ENCODE peak calls at places on chromosomes 7 and 10, in seven cellular contexts. R is spleen, D is choroid plexus epithelial cell, K is Peyer's patch, H is heart left ventricle, X is pancreas, G is AG10803. F is an unnamed sample.
A peak's percentile ranks its signal among the peaks of the same experiment; 100 is the strongest.

GRCh38 chr7:80387634-80388033 is 124.2 kb downstream of the GNAT3 start:
- DNase-seq in X (no peak), D (peak; percentile 30), G (no peak), H (no peak), R (no peak), K (no peak), F (no peak)

GRCh38 chr10:78301891-78302738 is 268.5 kb downstream of the RPS24 start:
- DNase-seq in R (peak; percentile 79), H (no peak), K (no peak), G (no peak), X (no peak), D (peak; percentile 21), F (no peak)

GRCh38 chr7:43439631-43440401 is 143.1 kb upstream of the STK17A start:
- DNase-seq in G (peak; percentile 59), K (peak; percentile 50), R (peak; percentile 83), X (peak; percentile 61), D (peak; percentile 76), H (no peak), F (peak; percentile 16)

GRCh38 chr7:139640678-139641077 is 117.2 kb downstream of the CLEC2L start:
- DNase-seq in X (no peak), D (no peak), K (no peak), G (no peak), H (no peak), R (no peak), F (no peak)

GRCh38 chr7:151453326-151453791 is 13.4 kb upstream of the CRYGN start:
- DNase-seq in H (no peak), R (peak; percentile 54), D (no peak), K (no peak), G (no peak), X (no peak), F (no peak)

GRCh38 chr7:152615052-152615741 is 60.7 kb downstream of the XRCC2 start:
- DNase-seq in H (no peak), G (no peak), R (no peak), K (no peak), D (peak; percentile 22), X (peak; percentile 52), F (no peak)

GRCh38 chr10:50367732-50368131 is 116.4 kb upstream of the ASAH2 start:
- DNase-seq in X (no peak), G (peak; percentile 26), D (peak; percentile 72), R (no peak), K (no peak), H (no peak), F (no peak)

GRCh38 chr7:139753079-139753692 is 24.6 kb downstream of the HIPK2 start:
- DNase-seq in G (no peak), D (no peak), R (no peak), X (no peak), K (peak; percentile 55), H (no peak), F (no peak)

GRCh38 chr10:88117227-88117626 is 253.8 kb downstream of the PTEN start:
- DNase-seq in X (no peak), K (no peak), G (no peak), R (no peak), H (no peak), D (no peak), F (no peak)

GRCh38 chr7:78769551-78770101 is 683.8 kb downstream of the MAGI2 start:
- DNase-seq in G (no peak), X (no peak), D (peak; percentile 1), R (no peak), H (no peak), K (no peak), F (no peak)

GRCh38 chr10:101258179-101258885 is 29.1 kb upstream of the LBX1 start:
- DNase-seq in H (no peak), R (no peak), X (no peak), D (no peak), K (no peak), G (no peak), F (no peak)

GRCh38 chr7:5143106-5143505 is 46.9 kb upstream of the WIPI2 start:
- DNase-seq in X (no peak), R (no peak), D (no peak), K (no peak), G (no peak), H (no peak), F (no peak)

GRCh38 chr10:15321431-15322321 is 49.4 kb downstream of the FAM171A1 start:
- DNase-seq in R (no peak), D (peak; percentile 59), X (no peak), K (no peak), G (peak; percentile 61), H (peak; percentile 61), F (peak; percentile 41)

GRCh38 chr7:69282941-69283340 is 315.3 kb upstream of the AUTS2 start:
- DNase-seq in X (no peak), G (no peak), R (no peak), K (no peak), D (no peak), H (no peak), F (peak; percentile 6)

DNA sequence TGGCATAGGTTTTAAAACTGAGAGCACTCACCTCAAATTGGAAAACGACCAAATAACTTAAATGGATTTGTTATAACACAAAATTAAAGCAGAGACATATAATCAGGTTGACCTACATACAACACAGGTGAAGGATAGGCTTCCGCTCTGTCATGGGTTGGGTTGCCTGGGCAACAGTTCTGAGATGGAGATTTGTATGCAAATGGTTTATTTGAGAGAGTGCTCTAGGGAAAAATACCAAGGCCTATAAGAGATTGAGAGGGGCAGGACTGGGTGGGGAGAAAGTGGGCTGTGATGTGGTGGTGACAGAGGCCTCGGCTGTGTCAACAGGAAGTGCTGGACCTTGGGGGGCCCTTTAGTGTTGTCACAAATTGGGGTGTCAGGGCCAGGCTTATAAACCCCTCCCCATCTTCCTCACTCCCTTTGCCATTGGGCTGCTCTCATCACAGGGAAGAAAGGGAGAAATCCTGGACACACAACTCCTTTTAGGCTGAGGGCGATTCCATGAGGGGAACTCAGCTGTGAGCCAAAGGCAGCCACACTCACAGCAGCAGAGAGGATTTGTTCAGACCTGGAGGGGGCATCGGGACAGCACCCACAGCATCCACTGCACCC is 105.5 kb upstream of the LYZL1 start:
- DNase-seq in D (no peak), R (no peak), K (no peak), X (no peak), G (no peak), H (no peak), F (no peak)
- H3K4me3 ChIP-seq in D (no peak overlapping the region), R (no peak overlapping the region), K (no peak overlapping the region), X (no peak overlapping the region), G (no peak overlapping the region), H (no peak overlapping the region), F (no peak overlapping the region)

GRCh38 chr7:44999245-45000095 is 531 bp upstream of the CCM2 start:
- DNase-seq in R (peak; percentile 100), K (peak; percentile 100), D (peak; percentile 100), X (peak; percentile 100), G (peak; percentile 98), H (peak; percentile 100), F (peak; percentile 100)
- TF ChIP-seq CTCF in R (no peak), K (peak; percentile 12), D (peak; percentile 12), X (no peak), G (no peak), H (no peak), F (no peak)

DNA sequence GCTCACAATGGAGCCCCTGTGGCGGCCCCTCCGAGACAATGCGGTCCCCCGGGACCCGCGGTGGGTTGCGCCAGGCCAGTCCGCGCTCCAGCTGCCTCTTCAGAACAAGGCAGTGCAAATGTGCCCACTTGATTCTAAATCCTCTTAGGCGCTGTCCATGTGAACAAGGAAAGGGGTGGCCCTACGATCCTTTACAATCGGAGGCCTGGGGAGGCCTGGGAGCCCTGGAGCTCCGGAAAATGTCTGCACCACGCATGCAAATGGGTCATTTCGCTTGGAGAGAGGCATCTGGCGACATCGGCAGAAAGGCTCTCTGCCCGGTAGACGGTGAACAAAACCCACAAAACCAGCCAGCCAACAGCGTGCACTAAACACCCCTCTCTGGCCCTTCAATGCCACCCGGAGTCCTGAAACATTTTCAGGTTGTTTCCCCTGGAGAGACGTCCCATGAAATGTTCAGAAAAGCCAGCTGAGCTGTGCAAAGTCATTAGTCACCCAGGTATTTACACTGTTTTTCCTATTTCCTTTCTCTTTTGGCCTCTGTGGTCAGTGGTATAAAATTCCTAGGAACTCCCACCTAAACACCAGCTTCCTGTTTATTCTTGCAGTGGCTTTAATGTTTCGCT is 102.8 kb upstream of the ZNF438 start:
- DNase-seq in R (no peak), G (peak; percentile 57), K (no peak), X (no peak), H (no peak), D (peak; percentile 86), F (no peak)
- H3K4me3 ChIP-seq in R (peak overlapping the region; percentile 49), G (peak overlapping the region; percentile 44), K (peak overlapping the region; percentile 51), X (peak overlapping the region; percentile 48), H (peak overlapping the region; percentile 50), D (peak overlapping the region; percentile 43), F (peak overlapping the region; percentile 51)

GRCh38 chr10:32646535-32646934 is 200.6 kb downstream of the CCDC7 start:
- DNase-seq in X (no peak), K (no peak), R (no peak), G (no peak), H (no peak), D (no peak), F (no peak)

GRCh38 chr10:32650246-32650655 is 204.3 kb downstream of the CCDC7 start:
- DNase-seq in D (peak; percentile 1), R (no peak), K (no peak), H (no peak), G (peak; percentile 36), X (no peak), F (no peak)
- TF ChIP-seq CTCF in D (no peak), R (no peak), K (no peak), H (no peak), G (peak; percentile 20), X (no peak), F (no peak)

GRCh38 chr7:134787720-134788119 is 8.3 kb downstream of the CALD1 start:
- DNase-seq in D (no peak), X (no peak), K (no peak), R (no peak), G (no peak), H (no peak), F (no peak)
- H3K4me3 ChIP-seq in D (no peak overlapping the region), X (no peak overlapping the region), K (no peak overlapping the region), R (no peak overlapping the region), G (no peak overlapping the region), H (peak overlapping the region; percentile 20), F (no peak overlapping the region)